ENCODE peak calls at places on chromosomes 1 and 21, in eight cellular contexts. P is dorsolateral prefrontal cortex, I is IMR-90, M is left ventricle myocardium inferior, Q is transverse colon, T is fibroblast of lung, C is psoas muscle, G is OCI-LY7. O is an unnamed sample.
A peak's percentile ranks its signal among the peaks of the same experiment; 100 is the strongest.

GRCh38 chr1:212983482-212983881 is 32.2 kb downstream of the ANGEL2 start:
- DNase-seq in M (no peak), C (no peak), I (no peak), Q (no peak), G (no peak), P (no peak), T (no peak), O (no peak)

GRCh38 chr1:171210355-171210754 is 25.3 kb downstream of the FMO2 start:
- DNase-seq in Q (no peak), T (peak; percentile 59), C (no peak), G (no peak), P (no peak), I (no peak), M (no peak), O (no peak)

GRCh38 chr1:103129255-103129654 is 20.9 kb upstream of the COL11A1 start:
- DNase-seq in M (no peak), T (no peak), C (no peak), G (no peak), P (no peak), I (peak; percentile 55), Q (no peak), O (no peak)

GRCh38 chr1:99992760-99993467 is 23.1 kb downstream of the SLC35A3 start:
- DNase-seq in M (no peak), G (no peak), P (no peak), C (no peak), I (no peak), Q (no peak), T (no peak), O (no peak)

GRCh38 chr1:225923692-225924555 is at the start of gene PYCR2:
- DNase-seq in C (peak; percentile 99), T (peak; percentile 97), M (peak; percentile 96), P (peak; percentile 98), Q (peak; percentile 96), G (peak; percentile 98), I (peak; percentile 96), O (peak; percentile 91)

GRCh38 chr1:80375662-80376061 is 1369.1 kb upstream of the ADGRL4 start:
- DNase-seq in I (peak; percentile 89), P (no peak), Q (no peak), M (no peak), G (no peak), C (no peak), T (peak; percentile 75), O (no peak)

GRCh38 chr1:151210830-151211229 is 12.5 kb downstream of the PIP5K1A start:
- DNase-seq in I (peak; percentile 72), P (no peak), T (peak; percentile 20), G (no peak), C (no peak), M (no peak), Q (no peak), O (no peak)

GRCh38 chr1:60924964-60925798 is 157.2 kb upstream of the NFIA start:
- DNase-seq in C (no peak), T (no peak), G (no peak), I (no peak), M (no peak), Q (no peak), P (no peak), O (no peak)

GRCh38 chr1:230517786-230518185 is 91.7 kb upstream of the PGBD5 start:
- DNase-seq in T (no peak), M (no peak), C (no peak), Q (no peak), I (no peak), P (peak; percentile 47), G (no peak), O (no peak)

GRCh38 chr21:41962425-41962966 is 8.7 kb upstream of the C2CD2 start:
- DNase-seq in T (no peak), I (no peak), M (no peak), G (no peak), C (no peak), Q (no peak), P (no peak), O (no peak)

GRCh38 chr1:178388398-178389161 is 108.2 kb downstream of the CLEC20A start:
- DNase-seq in G (no peak), T (peak; percentile 33), I (peak; percentile 70), M (no peak), C (no peak), Q (no peak), P (no peak), O (no peak)

GRCh38 chr1:153443486-153443885 is 17.0 kb downstream of the S100A7 start:
- DNase-seq in C (no peak), T (no peak), I (no peak), Q (no peak), M (no peak), P (no peak), G (no peak), O (no peak)

GRCh38 chr1:91555074-91555730 is 54.6 kb downstream of the CDC7 start:
- DNase-seq in C (no peak), G (no peak), I (peak; percentile 54), P (no peak), T (peak; percentile 59), M (no peak), Q (no peak), O (no peak)

GRCh38 chr1:23598424-23598823 is 39.1 kb upstream of the ID3 start:
- DNase-seq in Q (no peak), T (no peak), P (peak; percentile 49), I (no peak), G (peak; percentile 78), M (no peak), C (no peak), O (no peak)

GRCh38 chr1:25111706-25112105 is 120.6 kb downstream of the SYF2 start:
- DNase-seq in I (no peak), T (no peak), G (no peak), C (no peak), Q (no peak), M (no peak), P (no peak), O (no peak)

GRCh38 chr1:70156529-70157120 is 48.8 kb downstream of the LRRC40 start:
- DNase-seq in M (no peak), P (no peak), T (no peak), C (no peak), I (peak; percentile 48), G (no peak), Q (no peak), O (no peak)

GRCh38 chr1:245263701-245264100 is 108.9 kb downstream of the KIF26B start:
- DNase-seq in Q (no peak), T (no peak), P (no peak), C (no peak), M (no peak), I (no peak), G (no peak), O (no peak)

GRCh38 chr1:159000627-159001026 is 9.1 kb upstream of the IFI16 start:
- DNase-seq in Q (peak; percentile 72), G (no peak), C (peak; percentile 85), M (peak; percentile 82), P (peak; percentile 74), I (peak; percentile 94), T (peak; percentile 97), O (no peak)

GRCh38 chr1:220685879-220686278 is 4.3 kb upstream of the C1orf115 start:
- DNase-seq in T (no peak), I (no peak), C (no peak), P (no peak), Q (no peak), G (no peak), M (no peak), O (no peak)

GRCh38 chr1:235067396-235068154 is 61.1 kb downstream of the TOMM20 start:
- DNase-seq in M (peak; percentile 70), T (peak; percentile 98), Q (peak; percentile 87), I (peak; percentile 99), P (peak; percentile 74), C (peak; percentile 92), G (no peak), O (no peak)

GRCh38 chr1:207603777-207604176 is 41.2 kb upstream of the CR1L start:
- DNase-seq in P (no peak), Q (no peak), G (no peak), M (no peak), T (peak; percentile 88), I (peak; percentile 57), C (no peak), O (no peak)

GRCh38 chr1:154970631-154971340 is at the start of gene SHC1:
- DNase-seq in T (peak; percentile 92), M (peak; percentile 94), P (peak; percentile 88), C (peak; percentile 97), Q (peak; percentile 89), I (peak; percentile 92), G (peak; percentile 37), O (peak; percentile 57)

GRCh38 chr1:22024485-22025367 is 23.3 kb downstream of the CELA3A start:
- DNase-seq in M (peak; percentile 33), I (peak; percentile 81), G (peak; percentile 80), C (peak; percentile 71), T (peak; percentile 83), P (peak; percentile 65), Q (peak; percentile 70), O (peak; percentile 17)
- TF ChIP-seq CTCF in M (no peak), I (no peak), G (peak; percentile 45), C (no peak), T (peak; percentile 2), P (no peak), Q (peak; percentile 9), O (no peak)

GRCh38 chr1:72371259-72372035 is 89.1 kb upstream of the NEGR1 start:
- DNase-seq in Q (no peak), G (no peak), C (no peak), T (no peak), P (no peak), M (no peak), I (no peak), O (no peak)
- TF ChIP-seq CTCF in Q (no peak), G (no peak), C (no peak), T (no peak), P (no peak), M (no peak), I (no peak), O (no peak)

GRCh38 chr1:46809904-46810303 is 11.1 kb downstream of the CYP4B1 start:
- DNase-seq in T (no peak), C (no peak), G (no peak), Q (no peak), I (no peak), P (no peak), M (no peak), O (no peak)
- TF ChIP-seq CTCF in T (no peak), C (no peak), G (no peak), Q (no peak), I (no peak), P (no peak), M (no peak), O (no peak)

GRCh38 chr1:76006234-76006633 is 68.3 kb upstream of the ST6GALNAC3 start:
- DNase-seq in T (peak; percentile 94), M (no peak), P (no peak), G (no peak), Q (no peak), I (peak; percentile 83), C (no peak), O (no peak)
- TF ChIP-seq CTCF in T (no peak), M (no peak), P (no peak), G (no peak), Q (no peak), I (no peak), C (no peak), O (no peak)

GRCh38 chr1:32372149-32372756 is 9.9 kb downstream of the TSSK3 start:
- DNase-seq in C (no peak), P (no peak), I (no peak), G (peak; percentile 59), T (no peak), M (no peak), Q (no peak), O (no peak)
- TF ChIP-seq CTCF in C (no peak), P (no peak), I (peak; percentile 22), G (peak; percentile 60), T (no peak), M (no peak), Q (no peak), O (no peak)

O was measured in progenitor cell of endocrine pancreas.